ENCODE peak calls at places on chromosomes 5 and 9, in ten cellular contexts. Y is Peyer's patch, H is HCT116, W is heart left ventricle, D is suprapubic skin, J is uterus, I is IMR-90, E is A549, S is gastrocnemius medialis, L is ovary. G is an unnamed sample.

GRCh38 chr5:181167814-181168488 is 20.6 kb downstream of the OR2V2 start:
- DNase-seq in Y (no peak), H (no peak), W (no peak), D (peak), J (no peak), I (no peak), E (no peak), S (no peak), L (no peak), G (peak)

GRCh38 chr9:106962615-106963363 is 99.8 kb downstream of the ZNF462 start:
- DNase-seq in Y (no peak), H (no peak), W (peak), D (no peak), J (no peak), I (no peak), E (no peak), S (no peak), L (no peak), G (no peak)

GRCh38 chr5:58459860-58460726 is at the start of gene PLK2:
- DNase-seq in Y (peak), H (peak), W (peak), D (peak), J (peak), I (peak), E (peak), S (peak), L (peak), G (peak)

GRCh38 chr5:157165668-157166067 is 396 bp downstream of the GARIN3 start:
- DNase-seq in Y (no peak), H (no peak), W (no peak), D (no peak), J (no peak), I (no peak), E (no peak), S (no peak), L (no peak), G (no peak)

GRCh38 chr9:114906922-114907571 is 23.3 kb downstream of the TNFSF8 start:
- DNase-seq in Y (no peak), H (peak), W (no peak), D (no peak), J (no peak), I (peak), E (peak), S (no peak), L (no peak), G (peak)

GRCh38 chr5:117740268-117740667 is 1165.6 kb upstream of the SEMA6A start:
- DNase-seq in Y (no peak), H (no peak), W (no peak), D (no peak), J (no peak), I (no peak), E (no peak), S (no peak), L (no peak), G (no peak)

GRCh38 chr9:15824310-15824709 is 271.5 kb downstream of the CCDC171 start:
- DNase-seq in Y (no peak), H (peak), W (no peak), D (no peak), J (no peak), I (peak), E (no peak), S (no peak), L (no peak), G (peak)

GRCh38 chr5:115168829-115169391 is 798 bp downstream of the TRIM36 start:
- DNase-seq in Y (no peak), H (no peak), W (no peak), D (no peak), J (no peak), I (no peak), E (no peak), S (no peak), L (no peak), G (peak)

GRCh38 chr9:21833090-21833801 is 30.8 kb downstream of the MTAP start:
- DNase-seq in Y (peak), H (no peak), W (no peak), D (no peak), J (no peak), I (no peak), E (no peak), S (no peak), L (no peak), G (no peak)

GRCh38 chr5:136166909-136167308 is 26.1 kb downstream of the SMIM32 start:
- DNase-seq in Y (no peak), H (no peak), W (no peak), D (no peak), J (no peak), I (no peak), E (no peak), S (no peak), L (no peak), G (no peak)

GRCh38 chr5:179304466-179304865 is 40.8 kb downstream of the ADAMTS2 start:
- DNase-seq in Y (no peak), H (no peak), W (no peak), D (peak), J (no peak), I (peak), E (no peak), S (no peak), L (no peak), G (no peak)

GRCh38 chr9:83554278-83554677 is 16.1 kb upstream of the FRMD3 start:
- DNase-seq in Y (no peak), H (no peak), W (no peak), D (no peak), J (no peak), I (no peak), E (no peak), S (peak), L (no peak), G (no peak)

GRCh38 chr9:98373622-98374021 is 118.2 kb upstream of the TBC1D2 start:
- DNase-seq in Y (no peak), H (no peak), W (no peak), D (no peak), J (no peak), I (peak), E (no peak), S (no peak), L (no peak), G (no peak)

GRCh38 chr5:132677682-132678400 is 4.1 kb downstream of the IL4 start:
- DNase-seq in Y (no peak), H (no peak), W (no peak), D (no peak), J (no peak), I (no peak), E (no peak), S (no peak), L (no peak), G (no peak)

GRCh38 chr5:128498844-128499455 is 39.1 kb downstream of the FBN2 start:
- DNase-seq in Y (no peak), H (peak), W (peak), D (no peak), J (no peak), I (peak), E (peak), S (no peak), L (no peak), G (peak)

GRCh38 chr5:137666109-137666850 is 69.6 kb downstream of the KLHL3 start:
- DNase-seq in Y (no peak), H (no peak), W (peak), D (no peak), J (no peak), I (peak), E (no peak), S (no peak), L (no peak), G (peak)

GRCh38 chr9:119596703-119597102 is 227.5 kb upstream of the BRINP1 start:
- DNase-seq in Y (no peak), H (no peak), W (no peak), D (no peak), J (no peak), I (no peak), E (no peak), S (no peak), L (no peak), G (no peak)

DNA sequence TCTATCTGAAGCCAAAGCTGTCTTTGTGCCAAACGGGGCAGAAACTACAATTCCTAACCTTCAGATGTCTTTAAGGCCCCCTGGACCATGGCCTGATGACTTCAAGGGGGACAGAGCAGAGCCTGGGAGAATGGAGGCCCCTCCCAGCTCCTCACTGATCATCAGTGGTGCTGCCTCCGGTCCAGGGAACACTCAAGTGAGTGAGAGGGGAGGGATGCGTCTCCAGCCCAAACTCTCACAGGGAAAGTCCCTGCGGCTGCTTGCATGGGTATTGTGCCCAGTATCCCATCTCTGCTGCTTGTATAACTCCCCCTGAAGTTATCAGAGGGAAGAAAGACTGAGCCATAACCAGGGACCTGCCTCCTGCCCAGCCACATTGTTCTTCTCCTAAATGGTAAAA is 231.5 kb upstream of the PANK3 start:
- DNase-seq in Y (no peak), H (no peak), W (no peak), D (no peak), J (no peak), I (no peak), E (no peak), S (no peak), L (no peak), G (no peak)
- TF ChIP-seq POLR2A in Y (no peak), H (no peak), W (no peak), D (no peak), J (no peak), I (no peak), E (no peak), S (no peak), L (no peak), G (no peak)

GRCh38 chr9:136564379-136564988 is 18.6 kb upstream of the NOTCH1 start:
- DNase-seq in Y (no peak), H (no peak), W (peak), D (peak), J (peak), I (peak), E (no peak), S (no peak), L (no peak), G (peak)
- TF ChIP-seq CTCF in Y (no peak), H (no peak), W (peak), D (no peak), J (no peak), I (peak), E (no peak), S (no peak), L (no peak), G (peak)

DNA sequence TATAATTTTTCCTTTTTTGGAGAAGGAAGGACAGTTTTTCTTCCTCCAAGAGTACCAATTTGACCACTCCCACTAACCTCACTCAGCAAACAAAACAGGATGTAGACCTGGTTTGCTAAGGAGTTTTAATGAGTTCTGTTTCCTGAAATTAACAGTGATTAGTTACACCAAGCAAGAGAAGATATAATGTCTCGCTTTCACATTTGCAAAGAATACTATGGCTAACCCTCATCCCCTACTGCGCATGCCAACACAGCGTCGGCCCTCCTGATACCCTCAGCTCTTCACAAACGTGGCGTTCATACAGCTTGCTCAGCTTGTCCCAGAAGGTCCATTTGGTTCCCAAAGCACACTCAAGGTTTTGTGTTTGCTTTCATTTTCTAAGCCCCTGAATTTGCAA is 41.9 kb upstream of the IPPK start:
- DNase-seq in Y (no peak), H (no peak), W (no peak), D (no peak), J (no peak), I (no peak), E (no peak), S (no peak), L (no peak), G (no peak)
- H3K4me3 ChIP-seq in Y (no peak), H (no peak), W (no peak), D (no peak), J (no peak), I (no peak), E (no peak), S (no peak), L (no peak), G (no peak)

GRCh38 chr9:450561-450960 is 235.9 kb downstream of the DOCK8 start:
- DNase-seq in Y (no peak), H (no peak), W (no peak), D (no peak), J (no peak), I (no peak), E (no peak), S (no peak), L (no peak), G (no peak)

GRCh38 chr9:459491-460444 is 245.1 kb downstream of the DOCK8 start:
- DNase-seq in Y (no peak), H (no peak), W (no peak), D (no peak), J (no peak), I (no peak), E (no peak), S (no peak), L (no peak), G (no peak)

DNA sequence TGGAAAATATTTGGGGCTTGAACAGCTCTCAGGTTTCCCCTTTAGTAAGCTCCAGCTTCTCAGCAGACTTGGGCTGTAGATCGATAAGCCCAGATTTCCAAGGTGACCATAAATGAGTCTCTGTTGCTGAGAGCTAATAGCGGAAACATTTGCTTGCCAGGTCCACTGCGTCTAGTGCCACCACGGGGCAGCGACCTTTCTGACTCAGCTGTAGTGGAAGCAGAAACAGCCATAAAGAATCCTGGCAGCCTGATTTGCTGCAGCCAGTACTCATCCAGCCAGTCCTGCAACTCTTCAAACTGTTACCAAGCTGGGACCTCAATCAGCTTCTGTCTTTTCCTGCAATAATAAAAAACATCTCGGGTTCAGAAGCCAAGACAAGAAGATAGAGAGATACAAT is 241.7 kb downstream of the DOCK8 start:
- DNase-seq in Y (no peak), H (no peak), W (peak), D (no peak), J (peak), I (no peak), E (no peak), S (no peak), L (no peak), G (no peak)
- TF ChIP-seq POLR2A in Y (no peak), H (no peak), W (no peak), D (no peak), J (no peak), I (no peak), E (no peak), S (no peak), L (no peak), G (no peak)

DNA sequence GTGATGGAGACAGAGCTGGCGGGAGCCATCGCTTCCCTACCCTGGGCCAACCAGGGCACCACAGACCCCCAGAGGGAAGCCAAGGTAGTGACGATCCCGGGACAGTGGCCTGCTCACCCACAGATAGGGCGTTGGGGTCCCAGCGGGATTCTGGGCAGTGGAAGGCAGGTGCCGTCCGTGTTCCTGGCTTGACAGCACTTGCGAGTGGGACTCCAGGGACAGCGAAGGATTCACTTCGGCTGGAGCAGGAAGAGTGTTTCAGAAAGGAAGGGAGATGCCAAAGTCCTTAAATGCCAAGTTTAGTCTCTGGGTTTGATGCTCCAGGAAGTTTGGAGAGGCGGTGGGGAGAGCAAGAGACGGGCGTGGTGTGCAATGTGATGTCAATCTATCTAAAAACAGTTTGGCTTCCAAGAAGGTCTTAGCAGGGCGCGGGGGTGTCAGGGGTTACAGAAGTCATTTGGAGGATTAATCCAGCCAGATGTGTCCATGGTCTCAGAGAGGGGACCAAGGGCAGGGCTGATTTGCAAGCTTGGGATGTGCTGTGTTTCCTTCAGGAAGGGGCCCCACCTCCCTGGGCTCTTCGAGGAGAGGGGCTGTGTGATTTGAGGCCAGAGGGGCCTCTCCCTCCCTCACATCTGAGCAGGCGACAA is 74.9 kb downstream of the NTNG2 start:
- DNase-seq in Y (no peak), H (no peak), W (no peak), D (no peak), J (no peak), I (no peak), E (no peak), S (no peak), L (no peak), G (no peak)
- TF ChIP-seq CTCF in Y (no peak), H (no peak), W (no peak), D (no peak), J (no peak), I (no peak), E (no peak), S (peak), L (no peak), G (no peak)

DNA sequence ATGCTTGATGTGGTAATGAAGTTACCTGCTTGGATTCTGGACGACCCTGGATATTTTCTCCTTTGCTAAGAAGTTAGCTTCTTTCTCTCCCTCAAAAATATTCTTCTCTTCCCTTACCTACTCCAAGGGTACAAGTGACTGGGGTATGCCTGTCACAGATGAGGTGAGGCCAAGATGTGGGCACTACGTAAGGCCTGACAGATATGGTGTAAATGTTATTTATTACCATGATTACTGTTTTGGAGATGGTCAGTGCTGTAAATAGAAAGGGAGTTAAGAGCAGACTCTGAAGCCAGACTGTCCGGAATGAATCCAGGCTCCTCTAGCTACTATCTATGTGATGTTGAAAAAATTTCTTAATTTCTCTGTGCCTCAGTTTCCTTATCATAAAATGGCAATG is 1.1 kb upstream of the KIAA1958 start:
- DNase-seq in Y (no peak), H (no peak), W (no peak), D (no peak), J (no peak), I (no peak), E (no peak), S (no peak), L (no peak), G (no peak)
- H3K4me3 ChIP-seq in Y (peak), H (peak), W (peak), D (peak), J (peak), I (no peak), E (peak), S (peak), L (no peak), G (peak)

GRCh38 chr9:131502781-131503625 is at the start of gene POMT1:
- DNase-seq in Y (peak), H (peak), W (peak), D (peak), J (peak), I (peak), E (peak), S (peak), L (peak), G (peak)
- TF ChIP-seq POLR2A in Y (no peak), H (peak), W (no peak), D (no peak), J (no peak), I (no peak), E (peak), S (peak), L (no peak), G (peak)

GRCh38 chr5:16067415-16067814 is 112.2 kb downstream of the MARCHF11 start:
- DNase-seq in Y (peak), H (no peak), W (no peak), D (no peak), J (no peak), I (no peak), E (no peak), S (no peak), L (no peak), G (no peak)

GRCh38 chr5:16074358-16074757 is 105.2 kb downstream of the MARCHF11 start:
- DNase-seq in Y (no peak), H (no peak), W (no peak), D (no peak), J (no peak), I (no peak), E (no peak), S (no peak), L (no peak), G (no peak)

GRCh38 chr5:16066810-16067209 is 112.8 kb downstream of the MARCHF11 start:
- DNase-seq in Y (no peak), H (no peak), W (no peak), D (no peak), J (no peak), I (no peak), E (no peak), S (no peak), L (no peak), G (no peak)

GRCh38 chr5:16076657-16077056 is 102.9 kb downstream of the MARCHF11 start:
- DNase-seq in Y (no peak), H (no peak), W (no peak), D (no peak), J (no peak), I (no peak), E (no peak), S (no peak), L (no peak), G (no peak)

GRCh38 chr5:16072616-16073015 is 107.0 kb downstream of the MARCHF11 start:
- DNase-seq in Y (no peak), H (no peak), W (no peak), D (no peak), J (no peak), I (no peak), E (no peak), S (no peak), L (no peak), G (no peak)
- TF ChIP-seq CTCF in Y (no peak), H (no peak), W (no peak), D (no peak), J (no peak), I (no peak), E (no peak), S (no peak), L (no peak), G (no peak)

DNA sequence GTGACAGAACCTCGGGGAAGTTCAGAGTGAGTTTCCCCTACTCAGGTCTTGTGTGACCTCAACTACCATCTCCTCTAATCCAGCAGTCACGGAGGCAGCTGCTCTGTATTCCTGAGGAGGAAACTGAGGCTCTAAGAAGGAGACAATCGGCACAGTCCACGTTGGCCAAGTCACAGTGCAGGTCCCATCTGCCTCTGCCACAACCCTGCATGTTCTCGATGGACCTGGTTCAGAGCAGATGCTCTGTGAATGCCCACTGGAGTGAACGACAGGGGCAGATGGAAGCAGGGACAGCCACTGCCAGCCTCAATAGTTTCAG is 720 bp upstream of the ERGIC1 start:
- DNase-seq in Y (no peak), H (no peak), W (no peak), D (no peak), J (no peak), I (no peak), E (no peak), S (no peak), L (no peak), G (no peak)
- H3K4me3 ChIP-seq in Y (peak), H (peak), W (peak), D (peak), J (no peak), I (peak), E (peak), S (peak), L (no peak), G (no peak)

GRCh38 chr9:127213859-127214258 is 50.7 kb upstream of the GARNL3 start:
- DNase-seq in Y (no peak), H (no peak), W (no peak), D (no peak), J (no peak), I (no peak), E (no peak), S (no peak), L (no peak), G (no peak)
- TF ChIP-seq POLR2A in Y (no peak), H (no peak), W (no peak), D (no peak), J (no peak), I (no peak), E (no peak), S (no peak), L (no peak), G (no peak)

G was measured in NB4.